ENCODE peak calls at places on chromosomes 6 and 20, in four cellular contexts. One of them, this sample, is unnamed. For H3K4me1, the result is how much of the 10 kb centered on the place peaks cover.

GRCh38 chr6:161476711-161477110 is 202.8 kb upstream of the AGPAT4 start:
- DNase-seq in body of pancreas: no peak
- DNase-seq in left ventricle myocardium inferior: no peak
- DNase-seq in endothelial cell of umbilical vein: peak
- DNase-seq in this sample: no peak

GRCh38 chr20:42483694-42484303 is 705.9 kb downstream of the PTPRT start:
- DNase-seq in body of pancreas: peak
- DNase-seq in left ventricle myocardium inferior: no peak
- DNase-seq in endothelial cell of umbilical vein: no peak
- DNase-seq in this sample: no peak

GRCh38 chr20:17498181-17498580 is 33.0 kb downstream of the BFSP1 start:
- DNase-seq in body of pancreas: no peak
- DNase-seq in left ventricle myocardium inferior: no peak
- DNase-seq in endothelial cell of umbilical vein: no peak
- DNase-seq in this sample: no peak

GRCh38 chr6:116945809-116946208 is 68.8 kb downstream of the RFX6 start:
- DNase-seq in body of pancreas: no peak
- DNase-seq in left ventricle myocardium inferior: no peak
- DNase-seq in endothelial cell of umbilical vein: no peak
- DNase-seq in this sample: no peak

GRCh38 chr6:16759181-16759645 is 2.0 kb downstream of the ATXN1 start:
- DNase-seq in body of pancreas: no peak
- DNase-seq in left ventricle myocardium inferior: no peak
- DNase-seq in endothelial cell of umbilical vein: no peak
- DNase-seq in this sample: no peak

GRCh38 chr6:72617721-72618120 is 4.1 kb upstream of the KCNQ5 start:
- DNase-seq in body of pancreas: no peak
- DNase-seq in left ventricle myocardium inferior: no peak
- DNase-seq in endothelial cell of umbilical vein: no peak
- DNase-seq in this sample: no peak

GRCh38 chr6:41602864-41603608 is 35.2 kb upstream of the MDFI start:
- DNase-seq in body of pancreas: peak
- DNase-seq in left ventricle myocardium inferior: peak
- DNase-seq in endothelial cell of umbilical vein: peak
- DNase-seq in this sample: peak

GRCh38 chr6:46186583-46186982 is 15.8 kb upstream of the ENPP5 start:
- DNase-seq in body of pancreas: no peak
- DNase-seq in left ventricle myocardium inferior: no peak
- DNase-seq in endothelial cell of umbilical vein: peak
- DNase-seq in this sample: no peak

GRCh38 chr6:141451508-141452353 is 681.0 kb upstream of the GJE1 start:
- DNase-seq in body of pancreas: no peak
- DNase-seq in left ventricle myocardium inferior: no peak
- DNase-seq in endothelial cell of umbilical vein: peak
- DNase-seq in this sample: no peak

GRCh38 chr20:25360631-25361286 is 29.9 kb downstream of the ABHD12 start:
- DNase-seq in body of pancreas: no peak
- DNase-seq in left ventricle myocardium inferior: no peak
- DNase-seq in endothelial cell of umbilical vein: peak
- DNase-seq in this sample: no peak

GRCh38 chr6:72657391-72657790 is 35.5 kb downstream of the KCNQ5 start:
- DNase-seq in body of pancreas: no peak
- DNase-seq in left ventricle myocardium inferior: no peak
- DNase-seq in endothelial cell of umbilical vein: no peak
- DNase-seq in this sample: no peak

DNA sequence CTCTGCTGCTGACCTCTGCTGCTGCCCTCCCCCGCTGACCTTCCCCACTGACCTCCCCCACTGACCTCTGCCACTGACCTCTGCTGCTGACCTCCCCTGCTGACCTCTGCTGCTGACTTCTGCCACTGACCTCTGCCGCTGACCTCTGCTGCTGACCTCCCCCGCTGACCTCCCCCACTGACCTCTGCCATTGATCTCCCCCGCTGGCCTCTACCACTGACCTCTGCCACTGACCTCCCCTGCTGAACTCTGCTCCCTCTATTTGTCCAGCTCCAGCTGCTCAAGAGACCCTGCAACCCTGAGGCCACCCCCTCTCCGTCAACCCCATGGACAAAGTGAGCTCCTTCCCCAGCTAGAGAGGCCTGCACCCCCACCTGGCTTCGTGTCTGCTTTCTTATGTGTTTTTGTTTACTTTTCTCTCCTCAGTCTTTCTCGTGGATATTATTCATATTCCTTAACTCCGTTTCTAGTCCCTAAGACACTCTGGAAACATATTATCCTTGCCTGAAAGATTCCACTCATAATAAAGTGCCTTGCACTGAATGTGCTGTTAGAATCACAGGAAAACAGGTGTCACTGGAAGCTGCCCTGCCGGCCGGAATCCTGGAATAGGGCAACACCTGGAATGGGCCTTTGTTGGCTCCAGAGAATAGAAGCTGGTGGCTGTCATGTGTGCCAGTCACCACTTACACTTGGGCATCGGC is 91.1 kb upstream of the AFDN start:
- DNase-seq in body of pancreas: no peak
- DNase-seq in left ventricle myocardium inferior: no peak
- DNase-seq in endothelial cell of umbilical vein: no peak
- DNase-seq in this sample: peak
- H3K4me1 ChIP-seq in body of pancreas: under half
- H3K4me1 ChIP-seq in left ventricle myocardium inferior: under half
- H3K4me1 ChIP-seq in endothelial cell of umbilical vein: under half
- H3K4me1 ChIP-seq in this sample: under half

GRCh38 chr20:47318027-47318595 is 38.4 kb downstream of the ZMYND8 start:
- DNase-seq in body of pancreas: peak
- DNase-seq in left ventricle myocardium inferior: no peak
- DNase-seq in endothelial cell of umbilical vein: no peak
- DNase-seq in this sample: no peak

GRCh38 chr20:47317127-47317895 is 39.2 kb downstream of the ZMYND8 start:
- DNase-seq in body of pancreas: peak
- DNase-seq in left ventricle myocardium inferior: peak
- DNase-seq in endothelial cell of umbilical vein: peak
- DNase-seq in this sample: peak

GRCh38 chr20:47314647-47315338 is 41.7 kb downstream of the ZMYND8 start:
- DNase-seq in body of pancreas: no peak
- DNase-seq in left ventricle myocardium inferior: no peak
- DNase-seq in endothelial cell of umbilical vein: no peak
- DNase-seq in this sample: no peak

GRCh38 chr20:47316776-47317126 is 39.7 kb downstream of the ZMYND8 start:
- DNase-seq in body of pancreas: no peak
- DNase-seq in left ventricle myocardium inferior: no peak
- DNase-seq in endothelial cell of umbilical vein: no peak
- DNase-seq in this sample: peak

GRCh38 chr20:47315339-47315662 is 41.2 kb downstream of the ZMYND8 start:
- DNase-seq in body of pancreas: no peak
- DNase-seq in left ventricle myocardium inferior: no peak
- DNase-seq in endothelial cell of umbilical vein: peak
- DNase-seq in this sample: no peak
- H3K4me1 ChIP-seq in body of pancreas: under half
- H3K4me1 ChIP-seq in left ventricle myocardium inferior: half or more
- H3K4me1 ChIP-seq in endothelial cell of umbilical vein: half or more
- H3K4me1 ChIP-seq in this sample: under half

GRCh38 chr20:59386819-59387218 is 86.4 kb downstream of the EDN3 start:
- DNase-seq in body of pancreas: no peak
- DNase-seq in left ventricle myocardium inferior: no peak
- DNase-seq in endothelial cell of umbilical vein: no peak
- DNase-seq in this sample: no peak

GRCh38 chr20:59388402-59388801 is 88.0 kb downstream of the EDN3 start:
- DNase-seq in body of pancreas: no peak
- DNase-seq in left ventricle myocardium inferior: no peak
- DNase-seq in endothelial cell of umbilical vein: no peak
- DNase-seq in this sample: no peak

GRCh38 chr20:59390437-59390836 is 90.0 kb downstream of the EDN3 start:
- DNase-seq in body of pancreas: no peak
- DNase-seq in left ventricle myocardium inferior: no peak
- DNase-seq in endothelial cell of umbilical vein: no peak
- DNase-seq in this sample: no peak

GRCh38 chr20:59385461-59385860 is 85.0 kb downstream of the EDN3 start:
- DNase-seq in body of pancreas: no peak
- DNase-seq in left ventricle myocardium inferior: no peak
- DNase-seq in endothelial cell of umbilical vein: no peak
- DNase-seq in this sample: no peak

GRCh38 chr20:59387891-59388290 is 87.5 kb downstream of the EDN3 start:
- DNase-seq in body of pancreas: no peak
- DNase-seq in left ventricle myocardium inferior: no peak
- DNase-seq in endothelial cell of umbilical vein: no peak
- DNase-seq in this sample: no peak
- H3K4me1 ChIP-seq in body of pancreas: under half
- H3K4me1 ChIP-seq in left ventricle myocardium inferior: under half
- H3K4me1 ChIP-seq in endothelial cell of umbilical vein: under half
- H3K4me1 ChIP-seq in this sample: under half

DNA sequence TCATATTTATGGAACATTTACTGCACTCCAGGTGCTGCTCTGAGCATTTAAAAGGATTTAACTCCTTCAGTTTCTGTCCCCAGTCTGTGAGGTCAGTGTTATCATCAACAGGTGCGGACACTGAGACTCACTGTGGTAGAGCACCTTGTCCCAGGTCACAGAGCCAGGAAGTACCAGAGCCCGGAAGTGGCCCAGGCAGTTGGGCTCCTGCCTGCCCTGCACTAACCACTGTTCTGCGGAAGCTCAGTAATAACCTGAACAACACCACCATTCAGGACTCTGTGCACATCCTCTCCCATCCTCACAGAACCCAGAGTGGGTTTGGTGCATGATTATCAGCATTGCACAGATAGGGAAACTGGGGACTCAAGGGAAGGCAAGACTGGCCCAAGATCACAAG is 16.8 kb upstream of the SIRPG start:
- DNase-seq in body of pancreas: no peak
- DNase-seq in left ventricle myocardium inferior: no peak
- DNase-seq in endothelial cell of umbilical vein: no peak
- DNase-seq in this sample: peak
- H3K4me1 ChIP-seq in body of pancreas: under half
- H3K4me1 ChIP-seq in left ventricle myocardium inferior: under half
- H3K4me1 ChIP-seq in endothelial cell of umbilical vein: under half
- H3K4me1 ChIP-seq in this sample: half or more

DNA sequence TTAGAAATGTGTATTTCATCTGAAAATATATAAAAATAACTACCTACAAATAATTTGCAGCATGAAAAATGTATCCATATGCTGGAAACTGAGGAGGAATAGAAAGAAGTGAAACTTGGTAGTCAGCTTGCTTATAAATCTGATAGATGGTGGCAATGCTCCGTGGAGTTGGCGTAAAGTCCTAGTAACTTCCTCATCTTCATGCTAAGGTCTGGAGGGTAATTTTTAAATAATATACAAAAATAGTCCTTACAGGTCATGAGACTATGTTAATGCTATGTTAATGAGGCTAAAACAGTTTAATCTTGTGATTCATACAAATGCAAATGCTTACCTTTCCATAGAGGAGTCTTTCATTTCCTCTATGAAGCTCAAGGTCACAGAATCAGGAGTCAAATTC is 9.3 kb upstream of the CRIP3 start:
- DNase-seq in body of pancreas: no peak
- DNase-seq in left ventricle myocardium inferior: no peak
- DNase-seq in endothelial cell of umbilical vein: no peak
- DNase-seq in this sample: no peak
- H3K4me1 ChIP-seq in body of pancreas: under half
- H3K4me1 ChIP-seq in left ventricle myocardium inferior: under half
- H3K4me1 ChIP-seq in endothelial cell of umbilical vein: under half
- H3K4me1 ChIP-seq in this sample: under half

DNA sequence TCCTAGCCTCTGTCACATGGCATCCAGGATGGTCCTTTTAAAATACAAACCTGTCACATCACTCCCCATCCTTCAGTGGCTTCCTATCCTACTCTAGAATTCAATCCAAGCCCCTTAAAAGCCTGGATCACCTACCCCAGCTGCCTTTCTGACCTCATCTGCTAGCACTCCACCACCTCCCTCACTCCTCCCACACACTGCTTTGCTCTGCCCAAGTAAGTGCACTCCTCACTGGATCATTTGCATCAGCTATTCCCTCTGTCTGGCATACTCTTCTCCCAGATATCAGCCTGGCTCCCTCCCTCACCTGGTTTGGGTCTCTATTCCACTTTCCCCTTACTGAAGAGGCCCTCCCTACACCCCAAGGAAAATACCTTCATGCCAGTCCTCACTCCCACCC is 10.5 kb downstream of the C6orf136 start:
- DNase-seq in body of pancreas: no peak
- DNase-seq in left ventricle myocardium inferior: no peak
- DNase-seq in endothelial cell of umbilical vein: no peak
- DNase-seq in this sample: no peak
- H3K4me1 ChIP-seq in body of pancreas: under half
- H3K4me1 ChIP-seq in left ventricle myocardium inferior: under half
- H3K4me1 ChIP-seq in endothelial cell of umbilical vein: under half
- H3K4me1 ChIP-seq in this sample: under half

DNA sequence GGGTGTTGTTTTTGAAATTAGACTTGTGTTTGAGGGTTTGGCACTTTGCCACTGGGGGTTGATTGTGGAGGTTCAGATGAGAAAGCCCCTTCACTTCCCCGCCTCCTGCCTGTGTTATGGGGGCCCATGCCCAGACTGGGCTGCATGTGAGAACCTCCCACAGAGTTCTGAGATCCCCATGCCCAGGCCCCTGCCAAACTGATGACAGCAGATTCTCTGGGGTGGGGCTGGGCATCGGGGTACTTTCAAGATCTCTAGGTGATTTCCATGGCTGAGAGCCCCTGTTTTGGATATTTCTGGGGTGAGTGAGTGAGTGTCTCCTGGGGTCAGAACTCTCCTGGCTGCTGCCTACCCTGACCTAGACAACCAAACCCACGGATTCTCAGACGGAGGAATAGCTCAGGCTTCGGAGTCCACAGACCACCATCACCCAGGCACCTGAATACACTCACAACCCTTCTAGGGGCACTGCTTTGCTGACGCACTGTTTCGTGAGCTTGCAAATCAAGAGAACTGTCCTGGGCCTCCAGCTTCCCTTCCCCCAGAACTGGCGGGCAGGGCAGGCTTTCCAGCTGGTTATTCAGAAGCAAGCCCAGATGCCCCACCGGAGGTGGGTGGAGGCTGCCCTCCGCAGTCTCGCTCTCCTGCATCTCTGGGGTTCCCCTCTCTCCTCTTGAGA is 6.3 kb downstream of the BCAS1 start:
- DNase-seq in body of pancreas: no peak
- DNase-seq in left ventricle myocardium inferior: no peak
- DNase-seq in endothelial cell of umbilical vein: no peak
- DNase-seq in this sample: peak
- H3K4me1 ChIP-seq in body of pancreas: under half
- H3K4me1 ChIP-seq in left ventricle myocardium inferior: under half
- H3K4me1 ChIP-seq in endothelial cell of umbilical vein: under half
- H3K4me1 ChIP-seq in this sample: under half

This sample was measured in CD4-positive, CD25-positive, alpha-beta regulatory T cell.